ENCODE peak calls at places on chromosomes 3 and 15, in six cellular contexts. K, Z, G, Y, M and L are unnamed samples.

GRCh38 chr3:58651268-58651667 is 15.3 kb downstream of the FAM3D start:
- DNase-seq in K (no peak), Z (no peak), G (no peak), Y (peak), M (no peak), L (no peak)

GRCh38 chr15:41713047-41713446 is 52.8 kb downstream of the MGA start:
- DNase-seq in K (peak), Z (no peak), G (no peak), Y (peak), M (no peak), L (no peak)

GRCh38 chr15:65192016-65192415 is 6.9 kb upstream of the CLPX start:
- DNase-seq in K (no peak), Z (no peak), G (no peak), Y (no peak), M (peak), L (peak)

GRCh38 chr3:50412355-50412754 is 53.0 kb upstream of the TMEM115 start:
- DNase-seq in K (no peak), Z (no peak), G (no peak), Y (no peak), M (no peak), L (no peak)

GRCh38 chr15:74443100-74443909 is 9.5 kb upstream of the SEMA7A start:
- DNase-seq in K (no peak), Z (no peak), G (no peak), Y (peak), M (no peak), L (no peak)

GRCh38 chr15:45715528-45715927 is 80.7 kb downstream of the SQOR start:
- DNase-seq in K (no peak), Z (no peak), G (no peak), Y (peak), M (no peak), L (no peak)

GRCh38 chr3:170117134-170117533 is 64.4 kb downstream of the PHC3 start:
- DNase-seq in K (no peak), Z (no peak), G (peak), Y (peak), M (peak), L (peak)

GRCh38 chr15:78538358-78538757 is 1.9 kb upstream of the PSMA4 start:
- DNase-seq in K (no peak), Z (no peak), G (no peak), Y (no peak), M (no peak), L (no peak)

GRCh38 chr3:98651766-98652077 is 58.3 kb upstream of the CPOX start:
- DNase-seq in K (no peak), Z (no peak), G (no peak), Y (no peak), M (no peak), L (no peak)

GRCh38 chr3:48215019-48215418 is 8.3 kb upstream of the CAMP start:
- DNase-seq in K (no peak), Z (peak), G (no peak), Y (no peak), M (no peak), L (no peak)

GRCh38 chr15:38127306-38127731 is 125.3 kb upstream of the SPRED1 start:
- DNase-seq in K (no peak), Z (no peak), G (no peak), Y (no peak), M (peak), L (peak)

GRCh38 chr3:105647047-105647446 is 221.8 kb downstream of the CBLB start:
- DNase-seq in K (no peak), Z (no peak), G (no peak), Y (peak), M (peak), L (peak)

GRCh38 chr3:67048067-67048715 is 50.1 kb downstream of the KBTBD8 start:
- DNase-seq in K (no peak), Z (no peak), G (no peak), Y (no peak), M (no peak), L (no peak)

GRCh38 chr15:71115567-71116351 is 488 bp downstream of the THSD4 start:
- DNase-seq in K (no peak), Z (peak), G (peak), Y (peak), M (peak), L (peak)

GRCh38 chr3:149058199-149058598 is 28.1 kb downstream of the HLTF start:
- DNase-seq in K (no peak), Z (no peak), G (no peak), Y (no peak), M (no peak), L (no peak)

GRCh38 chr3:154766765-154767503 is 313.2 kb upstream of the MME start:
- DNase-seq in K (no peak), Z (no peak), G (no peak), Y (no peak), M (no peak), L (no peak)

GRCh38 chr15:88431441-88431840 is 35.7 kb downstream of the MRPL46 start:
- DNase-seq in K (no peak), Z (no peak), G (no peak), Y (no peak), M (no peak), L (no peak)

GRCh38 chr15:52559583-52559982 is 9.2 kb downstream of the ARPP19 start:
- DNase-seq in K (peak), Z (no peak), G (no peak), Y (peak), M (no peak), L (no peak)

GRCh38 chr15:55998478-55998877 is 5.1 kb upstream of the NEDD4 start:
- DNase-seq in K (no peak), Z (no peak), G (no peak), Y (no peak), M (no peak), L (no peak)

GRCh38 chr3:195899701-195900425 is 8.5 kb downstream of the TNK2 start:
- DNase-seq in K (no peak), Z (no peak), G (no peak), Y (no peak), M (no peak), L (no peak)

GRCh38 chr3:172289583-172289982 is 158.7 kb downstream of the GHSR start:
- DNase-seq in K (no peak), Z (peak), G (peak), Y (no peak), M (peak), L (no peak)

GRCh38 chr3:151999936-152000335 is 126.5 kb downstream of the SUCNR1 start:
- DNase-seq in K (no peak), Z (no peak), G (no peak), Y (no peak), M (no peak), L (no peak)

GRCh38 chr3:18111702-18112311 is 313.3 kb downstream of the SATB1 start:
- DNase-seq in K (no peak), Z (no peak), G (no peak), Y (peak), M (no peak), L (peak)

GRCh38 chr3:27905625-27906024 is 183.5 kb upstream of the EOMES start:
- DNase-seq in K (no peak), Z (no peak), G (no peak), Y (no peak), M (no peak), L (no peak)

GRCh38 chr3:52050571-52050970 is 5.8 kb downstream of the DUSP7 start:
- DNase-seq in K (no peak), Z (no peak), G (no peak), Y (no peak), M (no peak), L (no peak)

GRCh38 chr3:64342940-64343691 is 117.8 kb upstream of the PRICKLE2 start:
- DNase-seq in K (no peak), Z (no peak), G (no peak), Y (peak), M (peak), L (peak)

GRCh38 chr15:96894669-96895068 is 564.2 kb downstream of the NR2F2 start:
- DNase-seq in K (no peak), Z (no peak), G (no peak), Y (no peak), M (no peak), L (no peak)

GRCh38 chr3:11583638-11584046 is 60.1 kb downstream of the VGLL4 start:
- DNase-seq in K (no peak), Z (peak), G (no peak), Y (no peak), M (no peak), L (no peak)